ENCODE peak calls at places on chromosomes 7 and 10, in five cellular contexts. R is NCI-H1436, H is left cardiac atrium, U is AG10803, X is NCI-H460. V is an unnamed sample.
A peak's percentile ranks its signal among the peaks of the same experiment; 100 is the strongest.

GRCh38 chr10:98848361-98848760 is 387.3 kb downstream of the HPSE2 start:
- DNase-seq in H (no peak), X (no peak), R (no peak), U (no peak), V (no peak)

GRCh38 chr10:81873932-81874816 is 820 bp upstream of the NRG3 start:
- DNase-seq in X (peak; percentile 9), U (no peak), H (peak; percentile 69), R (no peak), V (no peak)

GRCh38 chr10:68598978-68599753 is 39.0 kb downstream of the TET1 start:
- DNase-seq in U (peak; percentile 87), R (no peak), H (peak; percentile 34), X (no peak), V (no peak)

GRCh38 chr7:55690-56248 is 136.6 kb upstream of the FAM20C start:
- DNase-seq in R (no peak), U (no peak), X (no peak), H (peak; percentile 12), V (no peak)

GRCh38 chr7:105830405-105831218 is 45.8 kb downstream of the ATXN7L1 start:
- DNase-seq in X (peak; percentile 94), R (no peak), H (no peak), U (peak; percentile 99), V (no peak)

GRCh38 chr7:77727936-77728701 is 31.9 kb downstream of the RSBN1L start:
- DNase-seq in X (no peak), R (peak; percentile 51), H (no peak), U (peak; percentile 35), V (peak; percentile 15)

GRCh38 chr7:1616741-1617140 is 46.9 kb upstream of the PSMG3 start:
- DNase-seq in R (no peak), X (no peak), H (no peak), U (no peak), V (no peak)

GRCh38 chr10:120415709-120416330 is 41.2 kb upstream of the PLPP4 start:
- DNase-seq in X (no peak), H (no peak), R (no peak), U (peak; percentile 83), V (no peak)

GRCh38 chr7:100465702-100466311 is 1.7 kb upstream of the SPACDR start:
- DNase-seq in U (peak; percentile 72), X (peak; percentile 59), H (peak; percentile 80), R (peak; percentile 47), V (peak; percentile 30)

GRCh38 chr10:7107287-7107686 is 303.5 kb downstream of the SFMBT2 start:
- DNase-seq in X (no peak), U (peak; percentile 24), R (no peak), H (no peak), V (no peak)

GRCh38 chr10:45353176-45353575 is 20.8 kb upstream of the ALOX5 start:
- DNase-seq in R (no peak), U (no peak), H (no peak), X (no peak), V (no peak)

GRCh38 chr10:13949844-13950542 is 363.2 kb downstream of the PRPF18 start:
- DNase-seq in R (no peak), X (no peak), H (no peak), U (peak; percentile 97), V (no peak)

V was measured in NCI-H2107.